ENCODE peak calls at places on chromosomes 7 and 10, in ten cellular contexts. U is progenitor cell of endocrine pancreas, R is AG09309, X is cardiac fibroblast, B is brain microvascular endothelial cell, J is fibroblast of lung, E is psoas muscle, O is GM23338, M is cardiac muscle cell, N is colonic mucosa. H is an unnamed sample.

GRCh38 chr7:69781412-69781846 is 183.2 kb downstream of the AUTS2 start:
- DNase-seq in M (no peak), E (no peak), X (peak), U (no peak), N (no peak), O (no peak), B (no peak), J (peak), R (no peak), H (no peak)

GRCh38 chr7:108613147-108613948 is 43.7 kb downstream of the DNAJB9 start:
- DNase-seq in U (no peak), E (no peak), X (peak), J (peak), B (peak), O (peak), R (peak), M (peak), N (no peak), H (no peak)

GRCh38 chr10:9035355-9035754 is 980.9 kb downstream of the GATA3 start:
- DNase-seq in U (no peak), O (no peak), E (no peak), N (no peak), B (no peak), R (no peak), J (no peak), X (no peak), M (no peak), H (no peak)

GRCh38 chr10:123009105-123009805 is 449 bp downstream of the ACADSB start:
- DNase-seq in N (peak), J (peak), B (no peak), M (peak), E (peak), U (no peak), R (no peak), X (peak), O (peak), H (peak)

GRCh38 chr10:80741278-80741677 is 203.6 kb downstream of the SH2D4B start:
- DNase-seq in N (no peak), B (no peak), O (no peak), E (no peak), M (no peak), J (no peak), R (no peak), U (no peak), X (no peak), H (no peak)

GRCh38 chr10:19824397-19825342 is 8.4 kb downstream of the PLXDC2 start:
- DNase-seq in N (no peak), J (peak), O (no peak), U (no peak), R (no peak), E (no peak), B (no peak), M (no peak), X (peak), H (no peak)

GRCh38 chr7:16982640-16983103 is 100.9 kb upstream of the AGR3 start:
- DNase-seq in E (no peak), B (peak), M (peak), O (peak), J (peak), N (no peak), R (no peak), U (no peak), X (peak), H (peak)

GRCh38 chr10:49837096-49837495 is 75.0 kb upstream of the OGDHL start:
- DNase-seq in U (no peak), M (no peak), N (no peak), B (no peak), O (no peak), R (no peak), X (peak), E (no peak), J (peak), H (peak)

GRCh38 chr7:119175916-119176627 is 951.6 kb downstream of the ANKRD7 start:
- DNase-seq in N (peak), X (peak), B (peak), J (peak), R (no peak), E (no peak), U (peak), M (peak), O (peak), H (peak)

GRCh38 chr10:12484945-12485805 is 135.8 kb downstream of the CAMK1D start:
- DNase-seq in N (peak), J (no peak), O (peak), U (no peak), R (no peak), E (peak), B (peak), X (no peak), M (peak), H (peak)

GRCh38 chr10:12975266-12975665 is 26.2 kb downstream of the CCDC3 start:
- DNase-seq in O (peak), U (no peak), N (no peak), R (no peak), X (no peak), M (no peak), B (no peak), E (no peak), J (no peak), H (peak)

GRCh38 chr10:60343254-60343653 is 46.4 kb downstream of the ANK3 start:
- DNase-seq in O (no peak), U (no peak), R (no peak), E (no peak), X (no peak), M (no peak), B (no peak), J (peak), N (no peak), H (no peak)

GRCh38 chr10:43679509-43679908 is 30.8 kb upstream of the ZNF32 start:
- DNase-seq in U (no peak), R (no peak), B (no peak), N (peak), J (peak), M (no peak), X (peak), O (no peak), E (peak), H (no peak)

GRCh38 chr7:153022796-153023592 is 263.4 kb downstream of the ACTR3B start:
- DNase-seq in J (no peak), M (no peak), X (no peak), U (no peak), O (peak), R (no peak), N (no peak), E (no peak), B (no peak), H (no peak)

GRCh38 chr7:155206286-155207020 is 91.2 kb upstream of the INSIG1 start:
- DNase-seq in E (peak), N (peak), B (peak), M (no peak), R (peak), U (no peak), J (peak), X (peak), O (no peak), H (no peak)

GRCh38 chr10:79487296-79488194 is 24.8 kb upstream of the EIF5AL1 start:
- DNase-seq in U (peak), R (no peak), N (peak), E (peak), J (peak), O (peak), X (peak), M (peak), B (peak), H (peak)

GRCh38 chr10:81081887-81082620 is 544.4 kb downstream of the SH2D4B start:
- DNase-seq in X (no peak), J (no peak), U (no peak), M (no peak), E (no peak), N (no peak), R (no peak), O (peak), B (no peak), H (no peak)

GRCh38 chr7:44530990-44531389 is 10.1 kb downstream of the NPC1L1 start:
- DNase-seq in M (no peak), J (no peak), E (no peak), X (no peak), B (no peak), O (no peak), R (no peak), U (no peak), N (no peak), H (no peak)

GRCh38 chr7:78020874-78021249 is 222.3 kb downstream of the PHTF2 start:
- DNase-seq in B (no peak), R (no peak), X (no peak), O (no peak), N (no peak), U (no peak), M (no peak), J (no peak), E (no peak), H (no peak)

GRCh38 chr10:62115842-62116241 is 152.8 kb downstream of the RTKN2 start:
- DNase-seq in N (no peak), R (no peak), O (no peak), B (no peak), J (no peak), X (no peak), M (no peak), E (no peak), U (no peak), H (peak)

GRCh38 chr7:75977741-75978140 is 16.7 kb downstream of the TMEM120A start:
- DNase-seq in O (no peak), R (no peak), X (peak), B (no peak), M (peak), U (no peak), E (peak), N (peak), J (no peak), H (no peak)

GRCh38 chr10:27742926-27743735 is 2.5 kb downstream of the MKX start:
- DNase-seq in N (peak), U (peak), B (no peak), R (no peak), J (peak), M (peak), O (peak), X (no peak), E (peak), H (peak)

GRCh38 chr10:1454964-1455363 is 282.4 kb downstream of the ADARB2 start:
- DNase-seq in B (no peak), J (no peak), X (no peak), O (no peak), R (no peak), E (no peak), U (no peak), M (no peak), N (no peak), H (no peak)

GRCh38 chr10:33537066-33537465 is 202.6 kb upstream of the NRP1 start:
- DNase-seq in M (no peak), U (no peak), E (no peak), X (peak), B (no peak), J (peak), N (no peak), O (no peak), R (no peak), H (no peak)

GRCh38 chr7:75740846-75741497 is 2.2 kb upstream of the HIP1 start:
- DNase-seq in O (peak), X (peak), N (peak), B (no peak), U (no peak), M (no peak), J (no peak), E (peak), R (no peak), H (no peak)

GRCh38 chr10:97685395-97685958 is 1.6 kb downstream of the AVPI1 start:
- DNase-seq in O (peak), E (no peak), R (no peak), J (peak), U (no peak), B (peak), X (peak), N (peak), M (peak), H (peak)

GRCh38 chr10:62058476-62058875 is 157.0 kb downstream of the ARID5B start:
- DNase-seq in N (no peak), U (no peak), O (no peak), X (no peak), B (no peak), E (no peak), R (no peak), M (no peak), J (no peak), H (no peak)

GRCh38 chr7:128912281-128912680 is 1.8 kb upstream of the KCP start:
- DNase-seq in M (no peak), E (no peak), O (no peak), B (no peak), U (no peak), R (no peak), J (no peak), X (no peak), N (no peak), H (no peak)

GRCh38 chr7:42074079-42074478 is 162.9 kb downstream of the GLI3 start:
- DNase-seq in U (no peak), R (no peak), X (no peak), N (no peak), M (no peak), J (no peak), B (no peak), E (no peak), O (no peak), H (no peak)

GRCh38 chr7:137399827-137400823 is 56.6 kb upstream of the PTN start:
- DNase-seq in U (no peak), E (no peak), B (no peak), X (peak), J (peak), M (peak), O (no peak), R (no peak), N (no peak), H (no peak)

GRCh38 chr7:156829669-156830336 is 63.2 kb downstream of the LMBR1 start:
- DNase-seq in R (no peak), N (no peak), E (no peak), J (no peak), X (no peak), O (no peak), U (no peak), B (no peak), M (no peak), H (no peak)

GRCh38 chr7:91288208-91288824 is 24.1 kb downstream of the FZD1 start:
- DNase-seq in X (peak), N (peak), B (peak), O (peak), M (peak), R (no peak), U (no peak), J (no peak), E (no peak), H (peak)
- TF ChIP-seq CTCF in X (peak), N (peak), B (peak), O (peak), M (peak), R (peak), U (peak), J (peak), E (peak), H (peak)

GRCh38 chr10:104639595-104640338 is 1.3 kb upstream of the SORCS3 start:
- DNase-seq in E (no peak), U (no peak), X (no peak), N (no peak), J (no peak), O (peak), R (no peak), B (no peak), M (peak), H (no peak)

GRCh38 chr10:104642001-104642270 is 846 bp downstream of the SORCS3 start:
- DNase-seq in U (no peak), M (no peak), J (no peak), B (no peak), N (no peak), X (no peak), O (peak), R (no peak), E (no peak), H (no peak)

GRCh38 chr10:104640339-104641149 is 546 bp upstream of the SORCS3 start:
- DNase-seq in B (no peak), U (no peak), O (peak), J (no peak), R (no peak), E (no peak), X (no peak), M (peak), N (no peak), H (no peak)

GRCh38 chr10:104641150-104642000 is at the start of gene SORCS3:
- DNase-seq in B (no peak), J (peak), O (peak), U (no peak), R (no peak), X (no peak), M (peak), N (no peak), E (no peak), H (no peak)

DNA sequence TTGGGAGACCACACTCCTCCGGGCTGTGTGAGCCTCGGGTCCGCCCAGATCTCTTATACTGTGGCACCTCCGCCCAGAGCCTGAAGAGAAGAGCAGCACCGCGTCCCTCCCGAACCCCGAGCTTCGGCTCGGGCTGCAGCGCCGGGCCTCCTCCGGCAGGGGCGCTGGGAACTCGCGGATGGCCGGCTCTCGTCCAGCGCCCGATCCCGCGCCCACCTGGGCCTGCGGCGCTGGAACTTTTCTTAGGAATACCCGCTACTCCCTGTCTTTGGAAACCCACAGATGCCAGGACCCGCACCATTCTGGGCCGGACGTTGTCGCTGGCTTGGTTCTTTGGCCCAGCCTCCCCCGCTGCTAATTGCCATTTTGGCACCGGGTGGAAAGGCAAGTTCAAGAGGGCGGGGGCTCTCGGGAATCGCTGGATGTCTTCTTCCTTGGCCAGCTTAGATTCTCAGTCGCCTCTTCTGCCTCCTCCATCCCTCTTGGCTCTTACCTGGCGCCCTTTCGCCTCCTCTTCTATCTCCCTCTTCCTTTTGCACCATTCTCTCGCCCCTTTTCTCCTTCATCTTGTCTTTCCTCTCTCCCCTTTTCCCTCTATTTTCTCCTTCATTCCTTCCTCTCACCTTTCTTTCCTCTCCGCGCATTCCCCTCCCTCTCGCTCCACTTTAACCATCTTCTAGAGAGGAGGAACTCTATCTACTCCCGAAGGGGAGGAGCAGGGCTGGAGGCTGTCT is 2.1 kb upstream of the SORCS3 start:
- DNase-seq in B (no peak), X (no peak), R (no peak), M (peak), O (peak), E (no peak), J (no peak), N (no peak), U (peak), H (no peak)
- TF ChIP-seq CTCF in B (peak), X (peak), R (peak), M (peak), O (peak), E (no peak), J (no peak), N (no peak), U (peak), H (no peak)

GRCh38 chr7:107580716-107581383 is 804 bp downstream of the BCAP29 start:
- DNase-seq in N (no peak), M (no peak), R (no peak), O (no peak), X (no peak), U (no peak), E (no peak), B (no peak), J (no peak), H (no peak)

GRCh38 chr7:107579546-107579880 is 533 bp upstream of the BCAP29 start:
- DNase-seq in U (no peak), X (no peak), B (peak), J (no peak), N (no peak), M (no peak), E (no peak), O (no peak), R (no peak), H (no peak)

GRCh38 chr7:107582906-107583305 is 2.9 kb downstream of the BCAP29 start:
- DNase-seq in E (no peak), O (no peak), U (no peak), X (no peak), R (no peak), B (no peak), J (no peak), N (no peak), M (no peak), H (no peak)

GRCh38 chr7:107581387-107582013 is 1.5 kb downstream of the BCAP29 start:
- DNase-seq in E (no peak), B (no peak), R (no peak), N (no peak), U (no peak), M (no peak), J (no peak), X (no peak), O (no peak), H (no peak)

GRCh38 chr7:107579881-107580715 is at the start of gene BCAP29:
- DNase-seq in X (peak), U (peak), R (no peak), B (peak), N (peak), O (peak), M (peak), J (peak), E (peak), H (peak)
- TF ChIP-seq CTCF in X (peak), U (peak), R (peak), B (peak), N (no peak), O (peak), M (peak), J (no peak), E (peak), H (no peak)

GRCh38 chr10:118545381-118545780 is 50.1 kb downstream of the PRLHR start:
- DNase-seq in N (no peak), X (no peak), E (no peak), B (no peak), J (no peak), O (no peak), U (no peak), R (no peak), M (no peak), H (no peak)

GRCh38 chr10:118546479-118546878 is 49.0 kb downstream of the PRLHR start:
- DNase-seq in B (no peak), M (no peak), J (no peak), N (no peak), U (no peak), E (no peak), O (no peak), R (no peak), X (no peak), H (no peak)

GRCh38 chr10:118543714-118544400 is 51.6 kb downstream of the PRLHR start:
- DNase-seq in M (peak), O (peak), R (no peak), X (peak), N (peak), E (no peak), J (peak), B (peak), U (peak), H (peak)

GRCh38 chr10:118542789-118543188 is 52.7 kb downstream of the PRLHR start:
- DNase-seq in E (no peak), U (no peak), X (no peak), R (no peak), M (no peak), J (no peak), B (no peak), O (no peak), N (no peak), H (no peak)

DNA sequence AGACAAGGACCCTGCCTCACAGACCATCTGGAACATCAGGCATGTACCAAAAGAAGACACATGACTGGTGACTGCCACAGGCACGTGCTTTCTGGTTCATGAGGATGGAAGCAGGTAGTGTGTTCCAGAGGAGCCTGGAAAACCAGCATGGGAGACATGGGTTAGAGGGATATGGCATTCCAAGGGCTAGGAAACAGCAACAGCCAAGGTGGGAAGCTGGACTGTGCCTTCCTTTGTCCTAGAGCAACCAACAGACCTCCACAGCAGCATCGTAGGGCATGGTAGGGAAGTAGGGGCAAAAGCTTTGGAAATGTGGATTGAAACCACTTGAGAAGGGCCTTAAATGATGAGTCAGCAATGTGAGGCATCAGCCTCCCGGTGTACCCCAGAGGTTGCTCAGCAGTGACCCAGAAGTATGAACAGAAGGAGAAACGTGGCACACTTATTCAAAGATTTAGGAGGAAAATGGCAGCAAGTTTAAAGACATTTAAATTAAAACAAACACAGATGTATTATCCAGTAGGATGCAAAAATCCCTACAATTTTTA is 51.0 kb downstream of the PRLHR start:
- DNase-seq in M (no peak), J (no peak), X (no peak), O (no peak), R (no peak), B (no peak), N (no peak), E (no peak), U (no peak), H (no peak)
- TF ChIP-seq CTCF in M (no peak), J (no peak), X (no peak), O (no peak), R (no peak), B (no peak), N (no peak), E (no peak), U (peak), H (no peak)

DNA sequence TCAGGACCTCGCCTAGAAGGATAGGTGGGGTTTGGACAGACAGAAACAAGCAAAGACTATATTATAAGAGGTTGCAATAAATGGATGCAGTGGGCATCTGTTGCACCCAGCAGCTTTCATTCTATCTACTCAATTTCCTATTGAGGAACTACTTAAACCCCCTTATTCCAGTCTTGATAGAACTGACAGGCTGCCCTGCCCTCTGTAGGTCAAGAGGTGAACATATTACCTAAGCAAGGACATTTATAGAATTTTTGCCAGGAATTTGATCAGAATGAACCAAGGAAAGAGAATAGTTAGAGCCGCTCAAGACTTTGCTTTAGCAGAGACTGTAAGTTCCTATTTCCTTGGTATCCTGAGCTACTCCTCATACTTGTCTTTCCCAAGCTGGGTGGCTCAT is 9.5 kb downstream of the VTI1A start:
- DNase-seq in X (no peak), M (no peak), E (no peak), U (no peak), R (no peak), J (no peak), B (no peak), N (no peak), O (peak), H (no peak)
- TF ChIP-seq CTCF in X (no peak), M (no peak), E (no peak), U (peak), R (no peak), J (no peak), B (no peak), N (no peak), O (peak), H (no peak)

H was measured in Calu3.